ENCODE peak calls at places on chromosomes 2 and 18, in five cellular contexts. One of them, this sample, is unnamed.

GRCh38 chr18:25250610-25250859 is 101.4 kb downstream of the ZNF521 start:
- DNase-seq in RWPE1: no peak
- DNase-seq in Peyer's patch: no peak
- DNase-seq in left lung: no peak
- DNase-seq in GM13976: no peak
- DNase-seq in this sample: no peak

GRCh38 chr18:50096766-50097435 is 98.0 kb downstream of the MYO5B start:
- DNase-seq in RWPE1: no peak
- DNase-seq in Peyer's patch: no peak
- DNase-seq in left lung: no peak
- DNase-seq in GM13976: no peak
- DNase-seq in this sample: no peak

GRCh38 chr2:178819147-178819875 is 12.1 kb upstream of the TTN start:
- DNase-seq in RWPE1: no peak
- DNase-seq in Peyer's patch: no peak
- DNase-seq in left lung: no peak
- DNase-seq in GM13976: no peak
- DNase-seq in this sample: no peak

GRCh38 chr18:22300665-22301636 is 116.8 kb downstream of the CTAGE1 start:
- DNase-seq in RWPE1: no peak
- DNase-seq in Peyer's patch: no peak
- DNase-seq in left lung: no peak
- DNase-seq in GM13976: no peak
- DNase-seq in this sample: no peak

GRCh38 chr2:156320491-156320896 is 12.0 kb downstream of the NR4A2 start:
- DNase-seq in RWPE1: peak; percentile 48
- DNase-seq in Peyer's patch: peak; percentile 57
- DNase-seq in left lung: no peak
- DNase-seq in GM13976: no peak
- DNase-seq in this sample: no peak

GRCh38 chr2:30756051-30756719 is 51.1 kb downstream of the CAPN13 start:
- DNase-seq in RWPE1: peak; percentile 26
- DNase-seq in Peyer's patch: no peak
- DNase-seq in left lung: peak; percentile 15
- DNase-seq in GM13976: no peak
- DNase-seq in this sample: peak; percentile 17

GRCh38 chr2:237818066-237818473 is 19.5 kb downstream of the RBM44 start:
- DNase-seq in RWPE1: peak; percentile 9
- DNase-seq in Peyer's patch: no peak
- DNase-seq in left lung: no peak
- DNase-seq in GM13976: no peak
- DNase-seq in this sample: no peak

GRCh38 chr18:12657048-12657848 is 659 bp downstream of the SPIRE1 start:
- DNase-seq in RWPE1: no peak
- DNase-seq in Peyer's patch: peak; percentile 46
- DNase-seq in left lung: peak; percentile 46
- DNase-seq in GM13976: peak; percentile 64
- DNase-seq in this sample: peak; percentile 49

GRCh38 chr2:100781523-100782375 is 38.2 kb upstream of the NPAS2 start:
- DNase-seq in RWPE1: no peak
- DNase-seq in Peyer's patch: no peak
- DNase-seq in left lung: no peak
- DNase-seq in GM13976: no peak
- DNase-seq in this sample: no peak

GRCh38 chr2:223613017-223613950 is 11.1 kb upstream of the SCG2 start:
- DNase-seq in RWPE1: peak; percentile 95
- DNase-seq in Peyer's patch: peak; percentile 68
- DNase-seq in left lung: peak; percentile 85
- DNase-seq in GM13976: no peak
- DNase-seq in this sample: no peak

GRCh38 chr2:30346475-30347169 is 100.4 kb upstream of the LCLAT1 start:
- DNase-seq in RWPE1: no peak
- DNase-seq in Peyer's patch: no peak
- DNase-seq in left lung: peak; percentile 73
- DNase-seq in GM13976: no peak
- DNase-seq in this sample: no peak

GRCh38 chr2:1730047-1730937 is 14.0 kb downstream of the PXDN start:
- DNase-seq in RWPE1: peak; percentile 36
- DNase-seq in Peyer's patch: peak; percentile 48
- DNase-seq in left lung: peak; percentile 60
- DNase-seq in GM13976: no peak
- DNase-seq in this sample: no peak

GRCh38 chr2:127577973-127578372 is 42.5 kb downstream of the MYO7B start:
- DNase-seq in RWPE1: no peak
- DNase-seq in Peyer's patch: peak; percentile 63
- DNase-seq in left lung: no peak
- DNase-seq in GM13976: no peak
- DNase-seq in this sample: no peak

GRCh38 chr2:10647451-10647850 is 42.3 kb downstream of the NOL10 start:
- DNase-seq in RWPE1: no peak
- DNase-seq in Peyer's patch: no peak
- DNase-seq in left lung: no peak
- DNase-seq in GM13976: no peak
- DNase-seq in this sample: no peak

GRCh38 chr2:179096090-179096489 is 46.2 kb upstream of the CCDC141 start:
- DNase-seq in RWPE1: no peak
- DNase-seq in Peyer's patch: peak; percentile 65
- DNase-seq in left lung: no peak
- DNase-seq in GM13976: no peak
- DNase-seq in this sample: no peak

GRCh38 chr2:190981733-190982132 is 32.2 kb downstream of the STAT1 start:
- DNase-seq in RWPE1: no peak
- DNase-seq in Peyer's patch: no peak
- DNase-seq in left lung: no peak
- DNase-seq in GM13976: no peak
- DNase-seq in this sample: no peak

GRCh38 chr2:138455275-138455674 is 46.3 kb upstream of the SPOPL start:
- DNase-seq in RWPE1: no peak
- DNase-seq in Peyer's patch: no peak
- DNase-seq in left lung: no peak
- DNase-seq in GM13976: no peak
- DNase-seq in this sample: no peak

GRCh38 chr2:85793584-85793983 is 39.8 kb downstream of the ATOH8 start:
- DNase-seq in RWPE1: no peak
- DNase-seq in Peyer's patch: no peak
- DNase-seq in left lung: no peak
- DNase-seq in GM13976: no peak
- DNase-seq in this sample: no peak

GRCh38 chr18:14971461-14972185 is 223.7 kb downstream of the ANKRD30B start:
- DNase-seq in RWPE1: no peak
- DNase-seq in Peyer's patch: no peak
- DNase-seq in left lung: no peak
- DNase-seq in GM13976: no peak
- DNase-seq in this sample: no peak

GRCh38 chr2:231469568-231469920 is 5.3 kb upstream of the NCL start:
- DNase-seq in RWPE1: no peak
- DNase-seq in Peyer's patch: no peak
- DNase-seq in left lung: no peak
- DNase-seq in GM13976: no peak
- DNase-seq in this sample: no peak

GRCh38 chr2:98541906-98542305 is 66.4 kb downstream of the COA5 start:
- DNase-seq in RWPE1: no peak
- DNase-seq in Peyer's patch: no peak
- DNase-seq in left lung: no peak
- DNase-seq in GM13976: peak; percentile 64
- DNase-seq in this sample: no peak

GRCh38 chr2:20414806-20415205 is 32.1 kb upstream of the RHOB start:
- DNase-seq in RWPE1: no peak
- DNase-seq in Peyer's patch: peak; percentile 44
- DNase-seq in left lung: no peak
- DNase-seq in GM13976: no peak
- DNase-seq in this sample: no peak

GRCh38 chr2:44135307-44135706 is 33.4 kb upstream of the PPM1B start:
- DNase-seq in RWPE1: no peak
- DNase-seq in Peyer's patch: no peak
- DNase-seq in left lung: no peak
- DNase-seq in GM13976: no peak
- DNase-seq in this sample: no peak

GRCh38 chr2:175457846-175458408 is 276.4 kb upstream of the ATP5MC3 start:
- DNase-seq in RWPE1: no peak
- DNase-seq in Peyer's patch: no peak
- DNase-seq in left lung: no peak
- DNase-seq in GM13976: no peak
- DNase-seq in this sample: no peak

GRCh38 chr2:102166189-102166845 is 20.5 kb upstream of the IL1RL2 start:
- DNase-seq in RWPE1: peak; percentile 36
- DNase-seq in Peyer's patch: no peak
- DNase-seq in left lung: no peak
- DNase-seq in GM13976: no peak
- DNase-seq in this sample: no peak

GRCh38 chr2:8587920-8588830 is 93.7 kb upstream of the ID2 start:
- DNase-seq in RWPE1: no peak
- DNase-seq in Peyer's patch: no peak
- DNase-seq in left lung: no peak
- DNase-seq in GM13976: no peak
- DNase-seq in this sample: no peak

GRCh38 chr2:190343170-190343499 is 254 bp upstream of the INPP1 start:
- DNase-seq in RWPE1: no peak
- DNase-seq in Peyer's patch: no peak
- DNase-seq in left lung: no peak
- DNase-seq in GM13976: peak; percentile 18
- DNase-seq in this sample: no peak

GRCh38 chr2:43707255-43707654 is 31.0 kb upstream of the C1GALT1C1L start:
- DNase-seq in RWPE1: peak; percentile 58
- DNase-seq in Peyer's patch: no peak
- DNase-seq in left lung: peak; percentile 54
- DNase-seq in GM13976: no peak
- DNase-seq in this sample: no peak

GRCh38 chr2:30161929-30162328 is 15.1 kb downstream of the YPEL5 start:
- DNase-seq in RWPE1: no peak
- DNase-seq in Peyer's patch: no peak
- DNase-seq in left lung: no peak
- DNase-seq in GM13976: no peak
- DNase-seq in this sample: no peak

GRCh38 chr2:23712756-23713151 is 214.2 kb downstream of the ATAD2B start:
- DNase-seq in RWPE1: no peak
- DNase-seq in Peyer's patch: no peak
- DNase-seq in left lung: no peak
- DNase-seq in GM13976: no peak
- DNase-seq in this sample: no peak
- TF ChIP-seq CTCF in RWPE1: no peak
- TF ChIP-seq CTCF in Peyer's patch: no peak
- TF ChIP-seq CTCF in left lung: no peak
- TF ChIP-seq CTCF in GM13976: no peak
- TF ChIP-seq CTCF in this sample: no peak

GRCh38 chr2:15591692-15592463 is at the start of gene DDX1:
- DNase-seq in RWPE1: peak; percentile 81
- DNase-seq in Peyer's patch: peak; percentile 90
- DNase-seq in left lung: peak; percentile 86
- DNase-seq in GM13976: peak; percentile 92
- DNase-seq in this sample: peak; percentile 83
- TF ChIP-seq CTCF in RWPE1: no peak
- TF ChIP-seq CTCF in Peyer's patch: no peak
- TF ChIP-seq CTCF in left lung: no peak
- TF ChIP-seq CTCF in GM13976: no peak
- TF ChIP-seq CTCF in this sample: no peak

GRCh38 chr2:196239622-196240587 is 68.5 kb upstream of the STK17B start:
- DNase-seq in RWPE1: peak; percentile 59
- DNase-seq in Peyer's patch: peak; percentile 93
- DNase-seq in left lung: peak; percentile 86
- DNase-seq in GM13976: peak; percentile 55
- DNase-seq in this sample: peak; percentile 90
- TF ChIP-seq CTCF in RWPE1: no peak
- TF ChIP-seq CTCF in Peyer's patch: no peak
- TF ChIP-seq CTCF in left lung: peak; percentile 51
- TF ChIP-seq CTCF in GM13976: peak; percentile 3
- TF ChIP-seq CTCF in this sample: peak; percentile 41

GRCh38 chr2:129922571-129923264 is 56.7 kb upstream of the RAB6C start:
- DNase-seq in RWPE1: no peak
- DNase-seq in Peyer's patch: no peak
- DNase-seq in left lung: no peak
- DNase-seq in GM13976: no peak
- DNase-seq in this sample: no peak

GRCh38 chr2:129927696-129928095 is 51.8 kb upstream of the RAB6C start:
- DNase-seq in RWPE1: no peak
- DNase-seq in Peyer's patch: no peak
- DNase-seq in left lung: no peak
- DNase-seq in GM13976: no peak
- DNase-seq in this sample: no peak

GRCh38 chr2:129925381-129925780 is 54.1 kb upstream of the RAB6C start:
- DNase-seq in RWPE1: no peak
- DNase-seq in Peyer's patch: no peak
- DNase-seq in left lung: no peak
- DNase-seq in GM13976: no peak
- DNase-seq in this sample: no peak

GRCh38 chr2:129918604-129919003 is 60.9 kb upstream of the RAB6C start:
- DNase-seq in RWPE1: no peak
- DNase-seq in Peyer's patch: no peak
- DNase-seq in left lung: no peak
- DNase-seq in GM13976: no peak
- DNase-seq in this sample: no peak

DNA sequence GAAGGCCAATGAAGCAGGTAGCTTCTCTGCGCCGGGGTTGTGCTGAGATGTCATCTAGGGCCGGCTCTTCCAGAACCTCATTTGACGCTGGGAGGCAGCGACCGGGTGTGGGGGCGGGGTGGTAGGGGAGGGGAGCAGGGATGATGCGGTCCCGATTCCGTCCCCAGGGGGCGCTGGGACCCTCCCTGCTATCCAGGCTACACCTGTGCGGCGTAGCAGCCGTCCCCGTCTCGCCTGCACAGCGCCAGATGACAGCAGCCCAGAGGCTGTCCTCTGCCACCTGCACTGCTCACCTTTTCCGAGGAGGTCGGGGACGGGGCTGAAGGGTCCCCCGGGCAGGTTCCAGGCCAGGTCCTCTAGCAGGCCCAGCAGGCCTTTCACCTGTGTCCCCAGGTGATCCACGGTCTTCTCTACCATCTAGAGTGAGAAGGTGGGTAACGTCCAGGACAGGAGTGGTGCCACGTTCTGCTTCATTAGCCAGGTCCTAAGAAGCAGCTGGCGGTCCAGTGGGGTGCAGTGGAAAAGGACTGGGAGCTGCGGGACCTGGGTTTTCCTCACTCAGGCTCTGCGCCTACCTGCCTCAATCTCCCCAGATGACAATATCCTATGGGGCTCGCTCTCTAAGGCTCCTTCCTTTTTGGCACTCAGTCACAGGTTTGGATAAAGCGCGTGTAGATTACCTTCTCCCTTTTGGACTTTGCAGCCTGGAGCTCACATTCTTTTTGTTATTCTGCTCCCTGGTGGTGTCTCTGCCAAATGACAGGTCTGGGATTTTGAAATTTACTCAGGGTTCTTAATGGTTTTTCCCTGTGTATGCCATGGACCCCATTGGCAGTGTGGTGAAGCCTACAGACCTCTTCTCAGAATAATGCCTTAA is 56.0 kb upstream of the RAB6C start:
- DNase-seq in RWPE1: peak; percentile 36
- DNase-seq in Peyer's patch: no peak
- DNase-seq in left lung: no peak
- DNase-seq in GM13976: peak; percentile 34
- DNase-seq in this sample: no peak
- TF ChIP-seq CTCF in RWPE1: peak; percentile 27
- TF ChIP-seq CTCF in Peyer's patch: no peak
- TF ChIP-seq CTCF in left lung: no peak
- TF ChIP-seq CTCF in GM13976: peak; percentile 24
- TF ChIP-seq CTCF in this sample: peak; percentile 16

This sample was measured in CD14-positive monocyte.